ENCODE peak calls at places on chromosomes 4 and X, in seven cellular contexts. F is K562, Q is SK-N-SH, V is HCT116, B is H1, I is GM12878, X is HepG2. U is an unnamed sample.

GRCh38 chr4:158657291-158657690 is 14.4 kb downstream of the C4orf46 start:
- DNase-seq in F (no peak), Q (no peak), V (no peak), B (no peak), I (no peak), X (no peak), U (no peak)

GRCh38 chrX:9958183-9958582 is 9.0 kb upstream of the CLDN34 start:
- DNase-seq in F (no peak), Q (no peak), V (no peak), B (no peak), I (no peak), X (no peak), U (no peak)

GRCh38 chrX:38726596-38726995 is 74.7 kb upstream of the MID1IP1 start:
- DNase-seq in F (no peak), Q (no peak), V (no peak), B (no peak), I (no peak), X (no peak), U (peak)

GRCh38 chr4:102640669-102641068 is 120.1 kb downstream of the MANBA start:
- DNase-seq in F (no peak), Q (no peak), V (no peak), B (no peak), I (no peak), X (no peak), U (no peak)

GRCh38 chr4:141896687-141897086 is 260.3 kb downstream of the IL15 start:
- DNase-seq in F (no peak), Q (no peak), V (no peak), B (no peak), I (no peak), X (no peak), U (no peak)

GRCh38 chr4:95087657-95088455 is 330.1 kb downstream of the BMPR1B start:
- DNase-seq in F (no peak), Q (peak), V (no peak), B (no peak), I (no peak), X (no peak), U (no peak)

GRCh38 chr4:86549163-86549788 is 44.8 kb upstream of the PTPN13 start:
- DNase-seq in F (no peak), Q (no peak), V (no peak), B (no peak), I (no peak), X (no peak), U (no peak)

GRCh38 chrX:40108959-40109287 is 11.2 kb upstream of the BCOR start:
- DNase-seq in F (peak), Q (peak), V (no peak), B (no peak), I (no peak), X (no peak), U (peak)

GRCh38 chr4:98608343-98608742 is 50.1 kb downstream of the TSPAN5 start:
- DNase-seq in F (no peak), Q (peak), V (no peak), B (no peak), I (no peak), X (no peak), U (no peak)

GRCh38 chr4:22850630-22851029 is 157.9 kb downstream of the GBA3 start:
- DNase-seq in F (no peak), Q (no peak), V (no peak), B (no peak), I (no peak), X (no peak), U (no peak)

GRCh38 chr4:142036795-142037583 is 400.6 kb downstream of the IL15 start:
- DNase-seq in F (no peak), Q (no peak), V (peak), B (no peak), I (no peak), X (no peak), U (no peak)

GRCh38 chr4:155037031-155037430 is 171.4 kb upstream of the NPY2R start:
- DNase-seq in F (no peak), Q (no peak), V (no peak), B (no peak), I (no peak), X (no peak), U (no peak)

GRCh38 chr4:189974056-189974455 is 33.4 kb downstream of the FRG1 start:
- DNase-seq in F (peak), Q (peak), V (peak), B (no peak), I (no peak), X (peak), U (peak)

GRCh38 chr4:152970102-152970820 is 34.1 kb downstream of the FHDC1 start:
- DNase-seq in F (no peak), Q (no peak), V (no peak), B (no peak), I (no peak), X (no peak), U (peak)

GRCh38 chr4:158496030-158496741 is 25.5 kb upstream of the RXFP1 start:
- DNase-seq in F (peak), Q (peak), V (peak), B (peak), I (no peak), X (peak), U (peak)

GRCh38 chr4:155954118-155954503 is 445 bp upstream of the CTSO start:
- DNase-seq in F (no peak), Q (no peak), V (no peak), B (no peak), I (no peak), X (no peak), U (no peak)

GRCh38 chr4:38509551-38509950 is 154.4 kb upstream of the KLF3 start:
- DNase-seq in F (no peak), Q (no peak), V (no peak), B (no peak), I (no peak), X (no peak), U (no peak)

GRCh38 chrX:32894679-32895078 is 316.7 kb downstream of the DMD start:
- DNase-seq in F (no peak), Q (no peak), V (no peak), B (no peak), I (no peak), X (no peak), U (no peak)

GRCh38 chrX:140434347-140434746 is 70.5 kb downstream of the SOX3 start:
- DNase-seq in F (no peak), Q (no peak), V (no peak), B (no peak), I (no peak), X (no peak), U (no peak)

GRCh38 chrX:129769467-129770154 is 10.1 kb upstream of the SASH3 start:
- DNase-seq in F (no peak), Q (no peak), V (no peak), B (no peak), I (peak), X (no peak), U (no peak)

GRCh38 chr4:139770361-139770760 is 104.7 kb downstream of the MGST2 start:
- DNase-seq in F (no peak), Q (no peak), V (no peak), B (no peak), I (no peak), X (no peak), U (no peak)

GRCh38 chr4:152220201-152220666 is 315.7 kb downstream of the FBXW7 start:
- DNase-seq in F (no peak), Q (no peak), V (no peak), B (no peak), I (no peak), X (no peak), U (peak)

GRCh38 chr4:98828801-98829200 is 100.1 kb downstream of the EIF4E start:
- DNase-seq in F (no peak), Q (peak), V (peak), B (no peak), I (no peak), X (peak), U (peak)

GRCh38 chrX:15721911-15722310 is 16.2 kb upstream of the CA5B start:
- DNase-seq in F (no peak), Q (no peak), V (no peak), B (no peak), I (no peak), X (no peak), U (no peak)

GRCh38 chr4:87213425-87213824 is 7.0 kb downstream of the KLHL8 start:
- DNase-seq in F (no peak), Q (peak), V (no peak), B (no peak), I (no peak), X (no peak), U (no peak)

GRCh38 chrX:39859991-39860861 is 237.5 kb downstream of the BCOR start:
- DNase-seq in F (peak), Q (peak), V (peak), B (peak), I (peak), X (no peak), U (no peak)

GRCh38 chrX:4674028-4674782 is 960.8 kb upstream of the PRKX start:
- DNase-seq in F (no peak), Q (no peak), V (no peak), B (no peak), I (no peak), X (no peak), U (peak)

GRCh38 chrX:1529328-1529727 is 7.7 kb downstream of the P2RY8 start:
- DNase-seq in F (no peak), Q (no peak), V (no peak), B (no peak), I (no peak), X (no peak), U (no peak)

GRCh38 chr4:53713767-53714166 is 122.5 kb upstream of the LNX1 start:
- DNase-seq in F (no peak), Q (peak), V (no peak), B (no peak), I (no peak), X (no peak), U (no peak)
- TF ChIP-seq JUND in F (no peak), Q (no peak), V (no peak), B (no peak), I (no peak), X (no peak), U (no peak)

DNA sequence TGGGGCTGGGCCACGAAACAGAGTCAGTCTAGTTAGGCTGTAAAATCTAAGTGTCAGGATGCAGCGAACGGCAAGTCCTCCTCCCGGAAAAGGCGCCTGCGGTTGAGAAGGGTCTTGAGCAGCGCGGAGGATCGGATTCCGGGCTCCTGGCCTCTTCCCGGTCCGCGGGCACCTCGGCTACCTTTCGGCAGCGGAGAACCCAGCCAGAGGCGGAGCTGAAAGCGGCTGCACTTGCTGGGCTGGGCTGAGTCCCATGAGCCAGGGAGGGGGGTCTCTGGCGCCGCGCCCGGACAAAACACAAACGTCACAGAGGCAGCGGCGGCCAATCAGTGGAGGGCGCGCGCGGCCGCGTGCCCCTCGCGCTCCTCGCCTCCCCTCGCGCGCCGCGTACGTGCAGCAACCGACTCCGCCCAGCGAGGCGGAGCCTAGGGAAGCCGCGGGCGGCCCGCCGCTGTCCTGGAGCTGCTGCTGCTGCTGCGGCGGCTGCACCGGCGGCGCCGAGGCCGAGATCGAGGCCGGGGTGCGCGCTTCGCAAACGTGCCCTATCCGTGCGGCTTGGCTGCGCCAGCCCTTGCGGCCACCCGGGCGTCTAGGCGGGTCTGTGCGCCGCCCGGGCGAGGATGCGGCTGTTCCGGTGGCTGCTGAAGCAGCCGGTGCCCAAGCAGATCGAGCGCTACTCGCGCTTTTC is at the start of gene PDK3:
- DNase-seq in F (peak), Q (peak), V (peak), B (peak), I (peak), X (peak), U (peak)
- TF ChIP-seq JUND in F (no peak), Q (no peak), V (no peak), B (no peak), I (no peak), X (no peak), U (no peak)

DNA sequence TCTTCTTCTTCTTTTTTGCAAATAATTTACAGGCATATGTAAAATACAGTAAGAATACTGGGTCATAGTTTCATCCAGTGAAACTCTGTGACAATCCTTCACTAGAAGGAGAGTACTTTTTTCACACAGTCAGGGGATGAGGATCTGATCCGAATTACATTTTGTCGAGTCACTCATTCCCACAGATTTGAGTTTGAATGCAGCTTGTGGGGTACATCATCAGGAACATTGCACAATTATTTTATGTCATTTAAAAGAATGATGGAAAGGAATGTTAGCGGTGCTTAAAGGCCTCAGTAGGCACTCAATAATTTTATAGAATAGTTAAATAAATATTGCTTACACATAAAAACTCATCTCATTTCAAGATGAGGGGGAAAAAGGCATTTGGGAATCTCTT is 88.6 kb downstream of the CHRNA9 start:
- DNase-seq in F (no peak), Q (no peak), V (no peak), B (no peak), I (no peak), X (no peak), U (no peak)
- TF ChIP-seq JUND in F (no peak), Q (no peak), V (no peak), B (no peak), I (no peak), X (no peak), U (no peak)

GRCh38 chr4:72446353-72447055 is 122.5 kb downstream of the ADAMTS3 start:
- DNase-seq in F (no peak), Q (no peak), V (no peak), B (no peak), I (no peak), X (no peak), U (no peak)
- TF ChIP-seq JUND in F (no peak), Q (no peak), V (no peak), B (no peak), I (no peak), X (no peak), U (no peak)

GRCh38 chr4:1945912-1946311 is 62.9 kb downstream of the NELFA start:
- DNase-seq in F (no peak), Q (no peak), V (no peak), B (no peak), I (no peak), X (no peak), U (no peak)

GRCh38 chr4:1943928-1944327 is 64.8 kb downstream of the NELFA start:
- DNase-seq in F (no peak), Q (no peak), V (no peak), B (no peak), I (no peak), X (no peak), U (no peak)

GRCh38 chr4:1948232-1948631 is 60.5 kb downstream of the NELFA start:
- DNase-seq in F (no peak), Q (no peak), V (no peak), B (no peak), I (no peak), X (no peak), U (no peak)

GRCh38 chr4:1948892-1949436 is 59.8 kb downstream of the NELFA start:
- DNase-seq in F (no peak), Q (no peak), V (no peak), B (no peak), I (no peak), X (no peak), U (no peak)

GRCh38 chr4:1945492-1945891 is 63.3 kb downstream of the NELFA start:
- DNase-seq in F (no peak), Q (no peak), V (no peak), B (no peak), I (no peak), X (no peak), U (no peak)
- TF ChIP-seq JUND in F (no peak), Q (no peak), V (no peak), B (no peak), I (no peak), X (no peak), U (no peak)

GRCh38 chrX:107744868-107745267 is 30.7 kb downstream of the TSC22D3 start:
- DNase-seq in F (no peak), Q (no peak), V (no peak), B (no peak), I (no peak), X (no peak), U (no peak)

GRCh38 chrX:107751127-107751526 is 24.5 kb downstream of the TSC22D3 start:
- DNase-seq in F (no peak), Q (no peak), V (no peak), B (no peak), I (no peak), X (no peak), U (no peak)

GRCh38 chrX:107748490-107748889 is 27.1 kb downstream of the TSC22D3 start:
- DNase-seq in F (no peak), Q (no peak), V (no peak), B (no peak), I (no peak), X (no peak), U (no peak)

GRCh38 chrX:107750263-107750662 is 25.3 kb downstream of the TSC22D3 start:
- DNase-seq in F (no peak), Q (no peak), V (no peak), B (no peak), I (no peak), X (no peak), U (no peak)

DNA sequence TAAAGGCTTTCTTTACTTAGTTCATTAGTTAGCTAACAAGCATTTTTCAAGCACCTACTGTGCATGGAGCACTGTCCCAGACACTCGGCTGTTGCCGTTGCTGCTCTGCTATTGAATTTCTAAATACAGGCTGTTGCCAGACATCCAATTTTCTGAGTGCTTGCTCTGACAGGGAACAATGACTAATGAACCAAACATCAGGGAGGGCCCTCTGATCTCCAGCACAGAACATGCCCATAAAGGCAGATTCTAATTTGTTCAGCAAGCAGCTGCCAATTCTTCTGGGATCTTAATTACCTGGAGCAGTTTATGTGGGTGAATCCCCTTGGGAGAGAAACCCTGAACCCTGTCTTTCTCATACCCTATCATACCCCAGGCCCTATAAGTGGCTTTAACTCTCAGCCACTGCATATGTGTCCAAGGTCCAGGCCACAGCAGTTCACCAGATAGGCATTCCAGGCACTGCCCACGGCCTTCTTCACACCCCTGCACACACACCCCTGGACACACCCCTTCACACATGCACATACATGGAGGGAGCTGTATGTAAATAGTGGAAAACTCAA is 27.9 kb downstream of the TSC22D3 start:
- DNase-seq in F (no peak), Q (no peak), V (no peak), B (no peak), I (no peak), X (no peak), U (no peak)
- TF ChIP-seq JUND in F (no peak), Q (no peak), V (no peak), B (no peak), I (no peak), X (no peak), U (no peak)

DNA sequence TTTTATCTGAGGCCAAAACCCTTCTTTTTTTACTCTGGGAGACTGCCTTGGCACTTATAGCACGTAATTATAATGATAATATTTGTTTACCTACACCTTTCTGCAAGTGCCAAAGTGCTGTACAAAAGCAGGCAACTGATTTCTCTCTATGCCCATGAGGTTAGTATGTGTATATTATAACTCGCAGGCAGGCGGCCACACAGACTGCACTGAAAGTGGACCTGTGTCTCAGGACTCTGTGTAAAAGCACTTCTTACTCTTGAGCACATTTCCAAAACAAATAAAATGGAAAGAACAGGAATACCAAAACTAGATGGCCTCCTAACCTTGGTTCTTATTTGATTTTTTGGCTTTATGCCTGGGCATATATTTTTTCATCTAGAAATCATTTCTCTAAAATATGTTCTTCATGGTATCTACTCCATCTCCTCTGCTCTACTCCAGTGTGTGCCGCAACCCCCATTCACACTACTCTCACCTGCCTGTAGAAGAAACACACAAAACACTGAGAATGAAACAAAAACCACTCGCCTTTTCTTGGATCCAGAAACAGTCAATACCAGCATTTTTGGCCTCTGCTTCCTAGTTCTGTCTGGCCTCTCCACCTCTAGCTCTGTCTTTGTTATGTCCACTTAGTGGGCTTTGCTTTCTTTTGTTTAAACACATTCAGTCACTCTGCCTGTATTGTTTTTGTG is 934.6 kb upstream of the TENM3 start:
- DNase-seq in F (no peak), Q (no peak), V (no peak), B (no peak), I (no peak), X (no peak), U (no peak)
- TF ChIP-seq JUND in F (no peak), Q (no peak), V (no peak), B (no peak), I (no peak), X (no peak), U (no peak)